ENCODE peak calls at places on chromosomes 1 and 21, in six cellular contexts. Z is PC-9; Q is brain microvascular endothelial cell; O is endothelial cell of umbilical vein; A is CD8-positive, alpha-beta memory T cell; K is lower lobe of right lung. G is an unnamed sample.

GRCh38 chr1:96683931-96684330 is 37.7 kb upstream of the PTBP2 start:
- DNase-seq in Z (no peak), Q (no peak), O (no peak), A (no peak), K (no peak), G (no peak)

GRCh38 chr21:35035116-35035515 is 14.0 kb downstream of the RUNX1 start:
- DNase-seq in Z (no peak), Q (no peak), O (no peak), A (no peak), K (no peak), G (no peak)

GRCh38 chr1:56390540-56390867 is 188.9 kb downstream of the PLPP3 start:
- DNase-seq in Z (no peak), Q (no peak), O (no peak), A (no peak), K (no peak), G (no peak)

GRCh38 chr1:8988618-8988967 is 37.6 kb downstream of the SLC2A7 start:
- DNase-seq in Z (no peak), Q (no peak), O (no peak), A (no peak), K (no peak), G (no peak)

GRCh38 chr1:180501865-180502360 is 464 bp downstream of the ACBD6 start:
- DNase-seq in Z (peak), Q (no peak), O (no peak), A (no peak), K (no peak), G (no peak)

GRCh38 chr1:200971955-200972711 is 51.4 kb downstream of the KIF21B start:
- DNase-seq in Z (peak), Q (peak), O (peak), A (peak), K (peak), G (no peak)

GRCh38 chr1:183375381-183375780 is 42.8 kb downstream of the NMNAT2 start:
- DNase-seq in Z (no peak), Q (no peak), O (no peak), A (no peak), K (no peak), G (no peak)

GRCh38 chr1:15885701-15886612 is 38.5 kb downstream of the SPEN start:
- DNase-seq in Z (peak), Q (peak), O (peak), A (no peak), K (peak), G (peak)

GRCh38 chr21:34936299-34936698 is 112.8 kb downstream of the RUNX1 start:
- DNase-seq in Z (no peak), Q (no peak), O (no peak), A (no peak), K (no peak), G (no peak)

GRCh38 chr1:93804412-93804811 is 74.6 kb downstream of the DNTTIP2 start:
- DNase-seq in Z (peak), Q (peak), O (peak), A (no peak), K (no peak), G (no peak)

GRCh38 chr1:209648366-209648765 is 3.9 kb downstream of the LAMB3 start:
- DNase-seq in Z (no peak), Q (no peak), O (no peak), A (no peak), K (no peak), G (no peak)

GRCh38 chr1:209647212-209647611 is 5.0 kb downstream of the LAMB3 start:
- DNase-seq in Z (no peak), Q (no peak), O (no peak), A (no peak), K (no peak), G (no peak)

GRCh38 chr1:209650454-209650853 is 1.8 kb downstream of the LAMB3 start:
- DNase-seq in Z (no peak), Q (no peak), O (no peak), A (no peak), K (no peak), G (no peak)

GRCh38 chr1:209651148-209651547 is 1.1 kb downstream of the LAMB3 start:
- DNase-seq in Z (peak), Q (peak), O (peak), A (no peak), K (peak), G (no peak)

DNA sequence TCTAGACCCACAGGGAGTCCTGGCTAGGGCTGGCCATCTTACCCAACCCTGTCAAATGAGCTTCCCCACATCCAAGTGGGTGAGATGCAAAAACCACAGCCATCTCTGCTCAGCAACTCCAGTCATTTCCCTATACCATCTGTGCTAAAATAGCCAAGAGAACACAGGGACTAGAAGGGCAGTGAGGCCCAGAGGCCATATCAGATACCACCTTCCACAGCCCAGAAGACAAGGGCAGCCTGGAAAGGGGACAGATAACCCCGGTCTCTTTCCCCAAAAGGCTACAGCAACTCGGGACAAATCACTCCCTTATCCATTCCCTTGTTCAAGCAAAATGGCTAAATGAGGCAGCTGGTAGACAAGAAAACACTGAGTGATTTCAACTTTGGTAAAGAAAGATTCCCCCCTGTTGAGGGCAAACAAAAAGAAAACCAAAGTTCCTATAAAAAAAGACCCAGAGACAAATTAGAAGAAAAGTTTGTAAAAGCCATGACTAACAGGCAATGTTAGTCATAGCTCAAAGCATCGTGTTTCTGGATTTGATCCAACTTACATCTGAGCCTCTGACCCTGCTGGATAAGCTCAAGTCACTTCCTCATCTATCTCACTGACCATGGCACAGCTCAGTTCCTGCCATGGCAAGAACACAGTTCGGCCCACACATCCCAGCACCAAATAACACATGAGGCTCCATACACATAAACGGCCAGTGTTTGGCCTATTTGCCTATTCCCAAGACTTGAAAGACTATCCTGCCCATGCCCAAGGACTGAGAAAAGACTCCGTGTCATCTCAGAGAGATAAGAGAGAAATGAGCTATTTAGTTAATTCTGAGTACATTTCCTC is 3.1 kb downstream of the LAMB3 start:
- DNase-seq in Z (peak), Q (peak), O (peak), A (no peak), K (no peak), G (peak)
- H3K27ac ChIP-seq in Z (peak), Q (peak), O (peak), A (peak), K (peak), G (peak)

GRCh38 chr1:2225029-2225428 is 3.1 kb upstream of the SKI start:
- DNase-seq in Z (no peak), Q (no peak), O (no peak), A (no peak), K (no peak), G (no peak)
- H3K27ac ChIP-seq in Z (no peak), Q (no peak), O (no peak), A (no peak), K (no peak), G (no peak)

GRCh38 chr1:95230256-95230655 is 3.8 kb upstream of the RWDD3 start:
- DNase-seq in Z (no peak), Q (no peak), O (no peak), A (no peak), K (no peak), G (no peak)
- H3K27ac ChIP-seq in Z (no peak), Q (no peak), O (no peak), A (no peak), K (no peak), G (no peak)

DNA sequence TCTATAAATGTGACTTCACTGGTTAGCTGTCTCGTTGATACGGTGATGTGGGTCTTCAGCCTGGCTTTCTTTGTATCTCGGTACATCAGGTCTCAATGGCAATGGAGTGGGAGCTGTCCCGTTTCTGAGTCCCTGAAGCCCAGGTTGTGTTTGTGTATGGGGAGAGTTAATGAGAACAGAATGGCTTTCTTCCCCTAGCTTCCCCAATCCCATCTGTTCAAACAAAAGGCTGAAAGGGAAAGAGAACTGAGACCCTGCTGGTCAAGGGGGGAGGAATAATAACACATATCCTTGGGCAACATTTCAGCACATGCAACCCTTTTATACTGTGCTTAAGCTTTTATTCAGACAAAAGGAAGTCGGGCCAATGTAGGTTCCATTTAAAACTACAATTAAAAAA is 28.4 kb upstream of the CASQ2 start:
- DNase-seq in Z (no peak), Q (no peak), O (no peak), A (no peak), K (no peak), G (no peak)
- H3K27ac ChIP-seq in Z (no peak), Q (no peak), O (no peak), A (no peak), K (no peak), G (no peak)

DNA sequence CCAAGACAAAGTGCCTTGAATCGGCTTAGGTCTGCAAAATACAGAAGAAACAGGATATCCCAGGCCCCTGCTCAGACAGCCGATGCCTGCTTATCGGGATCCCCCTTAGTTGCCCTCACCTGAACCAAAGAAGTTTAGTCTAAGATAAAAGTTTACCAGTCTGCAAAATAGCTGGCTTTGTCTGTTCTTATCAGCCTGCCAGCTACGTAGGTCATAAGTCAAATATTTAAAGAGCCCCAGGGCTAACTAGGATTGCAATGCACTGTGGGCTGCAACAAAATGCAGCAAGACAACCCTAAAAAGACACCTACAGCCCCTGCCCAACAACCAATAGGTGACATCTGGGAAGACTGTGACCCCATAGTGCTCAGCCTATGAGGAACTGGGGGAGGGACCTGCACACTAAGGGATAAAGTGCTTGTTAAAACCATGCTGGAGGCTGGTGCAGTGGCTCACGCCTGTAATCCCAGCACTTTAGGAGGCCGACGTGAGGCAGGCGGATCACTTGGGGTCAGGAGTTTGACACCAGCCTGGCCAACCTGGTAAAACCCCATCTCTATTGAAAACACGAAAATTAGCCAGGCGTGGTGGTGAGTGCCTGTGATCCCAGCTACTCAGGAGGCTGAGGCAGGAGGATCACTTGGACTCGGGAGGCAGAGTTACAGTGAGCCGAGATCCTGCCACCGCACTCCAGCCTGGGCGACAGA is 27.4 kb downstream of the LRRC3 start:
- DNase-seq in Z (peak), Q (no peak), O (no peak), A (no peak), K (no peak), G (no peak)
- H3K27ac ChIP-seq in Z (no peak), Q (no peak), O (no peak), A (no peak), K (no peak), G (no peak)

G was measured in epithelial cell of prostate.